ENCODE peak calls at places on chromosomes 5 and 9, in eight cellular contexts. D, O, J, Z, Y, H, C and G are unnamed samples. For H3K36me3, the result is how much of the 10 kb centered on the place peaks cover.

GRCh38 chr5:84373506-84373905 is 11.2 kb downstream of the EDIL3 start:
- DNase-seq in O (no peak), C (no peak), Z (no peak), H (no peak), J (no peak), D (no peak), Y (no peak), G (no peak)

GRCh38 chr9:78438765-78439164 is 141.8 kb downstream of the PSAT1 start:
- DNase-seq in J (no peak), C (peak), H (no peak), O (no peak), D (no peak), Z (no peak), Y (no peak), G (no peak)

GRCh38 chr5:62306494-62307363 is 723 bp downstream of the KIF2A start:
- DNase-seq in Y (peak), D (no peak), H (peak), J (no peak), Z (no peak), O (peak), C (no peak), G (peak)

GRCh38 chr5:154302181-154302580 is 111.6 kb downstream of the GALNT10 start:
- DNase-seq in D (no peak), C (no peak), H (no peak), J (no peak), Y (no peak), O (peak), Z (peak), G (peak)

GRCh38 chr5:15286659-15287058 is 213.3 kb upstream of the FBXL7 start:
- DNase-seq in H (no peak), D (no peak), Y (no peak), J (no peak), O (peak), Z (no peak), C (no peak), G (no peak)

GRCh38 chr5:177554474-177555111 is at the start of gene FAM193B:
- DNase-seq in Y (peak), O (peak), Z (peak), H (peak), J (peak), C (peak), D (peak), G (peak)

GRCh38 chr9:7313389-7313788 is 486.2 kb downstream of the DMAC1 start:
- DNase-seq in Z (no peak), D (no peak), O (no peak), Y (no peak), H (no peak), C (no peak), J (no peak), G (no peak)

GRCh38 chr5:16980983-16981382 is 44.9 kb upstream of the MYO10 start:
- DNase-seq in H (no peak), C (no peak), J (no peak), Y (no peak), D (no peak), O (no peak), Z (no peak), G (no peak)

GRCh38 chr5:39073759-39074008 is 515 bp downstream of the RICTOR start:
- DNase-seq in C (peak), Z (no peak), Y (no peak), O (no peak), D (no peak), J (no peak), H (no peak), G (no peak)

GRCh38 chr9:120532475-120532874 is 47.5 kb downstream of the CDK5RAP2 start:
- DNase-seq in Y (no peak), J (no peak), O (no peak), Z (peak), D (no peak), H (peak), C (no peak), G (peak)

GRCh38 chr9:89873801-89874200 is 269.0 kb downstream of the GADD45G start:
- DNase-seq in C (no peak), O (peak), J (no peak), D (no peak), H (no peak), Y (no peak), Z (peak), G (no peak)

GRCh38 chr9:34500623-34501267 is 22.0 kb downstream of the ENHO start:
- DNase-seq in J (no peak), Y (peak), H (peak), D (peak), O (peak), Z (peak), C (peak), G (peak)

GRCh38 chr9:22446950-22447606 is 454 bp downstream of the DMRTA1 start:
- DNase-seq in C (peak), O (peak), Y (peak), J (peak), D (no peak), H (peak), Z (peak), G (peak)

GRCh38 chr5:178590141-178590923 is at the start of gene COL23A1:
- DNase-seq in D (no peak), O (peak), Y (peak), J (peak), H (peak), C (peak), Z (peak), G (peak)

GRCh38 chr5:178587793-178588611 is 2.2 kb downstream of the COL23A1 start:
- DNase-seq in O (peak), Y (no peak), Z (no peak), D (no peak), J (no peak), H (no peak), C (no peak), G (no peak)

GRCh38 chr5:178590924-178591423 is 781 bp upstream of the COL23A1 start:
- DNase-seq in Z (no peak), H (no peak), Y (no peak), D (no peak), C (no peak), O (no peak), J (no peak), G (no peak)

GRCh38 chr5:178588769-178589168 is 1.4 kb downstream of the COL23A1 start:
- DNase-seq in H (no peak), Z (no peak), Y (no peak), C (no peak), D (no peak), O (no peak), J (no peak), G (no peak)

DNA sequence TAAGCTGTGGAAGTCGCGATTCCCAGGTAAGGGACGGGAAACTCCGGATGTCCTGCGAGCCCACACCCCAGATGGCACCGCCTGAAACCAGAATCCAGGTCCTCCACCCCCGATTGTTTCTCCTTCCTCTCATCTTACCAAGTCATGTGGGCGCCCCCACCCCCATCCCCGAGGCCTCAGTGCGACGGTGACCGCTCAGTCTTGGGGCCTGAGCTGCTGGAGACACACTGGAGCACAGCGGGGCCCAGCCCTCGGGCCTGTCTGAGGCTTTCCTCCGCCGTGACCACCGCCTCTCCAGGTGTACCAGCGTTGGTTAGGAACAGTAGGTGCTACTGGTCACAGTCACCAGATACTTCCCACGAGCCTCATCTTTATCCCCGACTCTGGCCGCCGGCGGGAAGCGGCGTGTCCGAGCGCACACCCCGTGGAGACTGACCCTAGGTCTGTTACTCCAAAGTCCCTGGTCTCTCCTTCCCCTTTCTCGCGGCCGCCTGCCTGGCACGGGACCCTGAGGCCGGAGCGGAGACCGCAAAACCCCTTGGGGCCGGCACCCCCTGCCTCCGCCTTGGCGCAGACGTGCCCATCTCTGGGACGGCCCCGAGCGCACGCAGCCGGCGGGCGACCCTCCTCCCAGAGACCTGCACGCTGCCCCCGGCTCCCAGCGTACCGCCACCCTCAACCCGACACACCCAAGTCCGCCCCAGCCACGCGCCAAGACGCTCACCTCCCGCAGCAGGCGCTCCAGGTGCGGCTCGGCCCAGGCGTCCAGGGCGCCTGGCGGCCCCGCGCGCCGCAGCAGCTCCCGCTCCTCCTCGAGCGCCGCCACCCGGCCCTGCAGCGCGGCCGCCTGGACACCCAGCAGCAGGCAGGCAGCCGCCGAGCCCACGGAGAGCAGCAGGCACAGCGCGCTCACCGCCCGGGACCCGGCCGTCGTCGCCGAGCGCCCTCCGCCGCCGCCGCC is 733 bp downstream of the COL23A1 start:
- DNase-seq in Z (no peak), O (peak), D (no peak), H (no peak), C (peak), Y (peak), J (peak), G (peak)
- H3K4me3 ChIP-seq in Z (no peak), O (peak), D (no peak), H (no peak), C (peak), Y (no peak), J (peak), G (peak)

DNA sequence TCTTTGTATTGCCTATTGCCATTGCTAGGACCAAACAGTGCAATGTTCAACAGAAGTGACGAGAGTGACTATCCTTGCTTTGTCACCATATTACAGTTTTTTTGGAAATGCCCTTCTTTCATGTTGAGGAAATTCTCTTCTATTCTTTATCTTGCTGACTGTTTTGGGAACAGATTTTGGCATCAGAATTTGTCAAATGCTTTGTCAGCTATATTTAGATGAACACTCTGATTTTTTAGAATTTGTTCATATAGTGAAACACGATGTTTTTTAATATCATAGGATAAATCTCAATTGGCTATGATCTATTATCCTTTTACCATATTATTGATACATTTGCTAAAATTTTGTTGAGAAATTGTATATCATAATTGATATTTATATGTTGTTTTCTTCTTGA is 31.4 kb downstream of the FBN2 start:
- DNase-seq in D (no peak), H (no peak), J (no peak), C (no peak), O (no peak), Z (no peak), Y (no peak), G (no peak)
- H3K36me3 ChIP-seq in D (under half), H (under half), J (under half), C (under half), O (under half), Z (under half), Y (under half), G (under half)

GRCh38 chr5:181173027-181173419 is 25.6 kb downstream of the OR2V2 start:
- DNase-seq in O (no peak), Y (no peak), Z (no peak), C (no peak), D (no peak), H (peak), J (no peak), G (no peak)
- H3K4me3 ChIP-seq in O (peak), Y (peak), Z (no peak), C (peak), D (peak), H (no peak), J (peak), G (peak)

GRCh38 chr5:5454405-5454804 is 31.9 kb downstream of the ICE1 start:
- DNase-seq in O (no peak), D (no peak), J (no peak), H (peak), C (no peak), Z (no peak), Y (no peak), G (no peak)
- H3K36me3 ChIP-seq in O (half or more), D (half or more), J (half or more), H (under half), C (under half), Z (under half), Y (half or more), G (half or more)

DNA sequence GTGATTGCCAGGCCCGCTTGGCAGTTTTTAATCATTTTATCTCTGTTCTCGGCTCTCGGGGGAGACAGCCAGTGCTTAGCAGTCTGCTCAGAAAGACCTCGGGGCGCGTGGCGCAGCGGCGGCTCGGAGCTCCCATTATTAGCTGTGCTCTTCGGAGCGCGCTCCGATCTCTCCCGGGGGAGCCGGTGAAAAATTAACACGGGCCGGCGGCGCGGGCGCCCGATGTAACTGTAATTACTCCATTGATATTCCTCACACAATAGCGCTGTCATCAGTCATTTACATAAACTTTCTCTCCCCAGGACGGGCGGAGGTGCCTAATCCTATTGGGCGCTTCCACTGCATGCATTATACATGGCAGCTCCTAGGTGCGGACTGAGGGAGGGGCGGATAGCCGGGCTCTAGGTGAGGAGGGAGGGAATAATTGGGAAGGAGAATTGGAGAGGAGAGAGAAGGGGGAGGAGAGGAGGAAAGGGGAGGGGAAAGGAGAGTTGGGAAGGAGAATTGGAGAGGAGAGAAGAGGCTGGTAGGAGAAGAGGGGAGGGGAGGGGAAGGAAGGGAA is 24.9 kb downstream of the LMX1B start:
- DNase-seq in Z (no peak), J (no peak), Y (no peak), C (no peak), H (no peak), O (peak), D (no peak), G (no peak)
- H3K4me3 ChIP-seq in Z (no peak), J (no peak), Y (no peak), C (no peak), H (no peak), O (peak), D (no peak), G (peak)